ENCODE peak calls at places on chromosomes 3 and 15, in nine cellular contexts. O is stimulated activated CD8-positive, alpha-beta memory T cell treated with anti-CD3 and anti-CD28 coated beads, Interleukin-4, amount 100 ng/mL, for 48 hours; D is heart right ventricle; S is GM04504; T is NCI-H1092; Z is EL; E is stimulated activated naive B cell treated with anti-CD40 and anti-IgM and Interleukin-4, amounts not matched to agents 10 μg/mL and 1 μg/mL and 100 μg/mL, for 72 hours; Y is lower leg skin; X is NCI-H2081. I is an unnamed sample.

GRCh38 chr3:30114918-30115317 is 491.5 kb upstream of the TGFBR2 start:
- DNase-seq in O (no peak), D (no peak), S (no peak), T (no peak), Z (no peak), E (no peak), Y (no peak), X (peak), I (no peak)

GRCh38 chr15:68503791-68504720 is 72.1 kb upstream of the ITGA11 start:
- DNase-seq in O (no peak), D (no peak), S (no peak), T (no peak), Z (peak), E (no peak), Y (no peak), X (no peak), I (no peak)

GRCh38 chr15:47870300-47870955 is 153.1 kb downstream of the SEMA6D start:
- DNase-seq in O (no peak), D (peak), S (no peak), T (no peak), Z (no peak), E (no peak), Y (no peak), X (no peak), I (no peak)

GRCh38 chr15:25052191-25052999 is 97.6 kb downstream of the SNRPN start:
- DNase-seq in O (no peak), D (peak), S (no peak), T (no peak), Z (no peak), E (no peak), Y (no peak), X (no peak), I (no peak)

GRCh38 chr15:79738198-79738597 is 158.6 kb downstream of the MTHFS start:
- DNase-seq in O (no peak), D (no peak), S (no peak), T (no peak), Z (no peak), E (no peak), Y (no peak), X (no peak), I (no peak)

GRCh38 chr3:192831111-192831644 is 86.5 kb downstream of the MB21D2 start:
- DNase-seq in O (peak), D (no peak), S (peak), T (no peak), Z (peak), E (no peak), Y (no peak), X (no peak), I (no peak)

GRCh38 chr15:84099181-84099580 is 136.4 kb upstream of the GOLGA6L4 start:
- DNase-seq in O (no peak), D (peak), S (no peak), T (no peak), Z (no peak), E (peak), Y (no peak), X (peak), I (no peak)

GRCh38 chr15:92606126-92606835 is 49.3 kb downstream of the FAM174B start:
- DNase-seq in O (no peak), D (no peak), S (no peak), T (no peak), Z (no peak), E (no peak), Y (no peak), X (no peak), I (no peak)

GRCh38 chr3:27326211-27326948 is 42.8 kb downstream of the NEK10 start:
- DNase-seq in O (no peak), D (peak), S (peak), T (no peak), Z (peak), E (no peak), Y (no peak), X (no peak), I (no peak)

GRCh38 chr3:53581671-53582070 is 87.3 kb downstream of the CACNA1D start:
- DNase-seq in O (no peak), D (no peak), S (no peak), T (no peak), Z (no peak), E (no peak), Y (no peak), X (no peak), I (no peak)

GRCh38 chr3:58052373-58053273 is 44.4 kb downstream of the FLNB start:
- DNase-seq in O (peak), D (peak), S (peak), T (no peak), Z (peak), E (no peak), Y (peak), X (no peak), I (no peak)

GRCh38 chr3:117873236-117873635 is 1161.4 kb downstream of the IGSF11 start:
- DNase-seq in O (no peak), D (no peak), S (no peak), T (peak), Z (no peak), E (no peak), Y (no peak), X (no peak), I (no peak)

GRCh38 chr3:177905173-177905894 is 630.9 kb upstream of the KCNMB2 start:
- DNase-seq in O (no peak), D (no peak), S (peak), T (no peak), Z (peak), E (no peak), Y (no peak), X (no peak), I (no peak)

GRCh38 chr15:44157679-44158078 is 37.4 kb downstream of the FRMD5 start:
- DNase-seq in O (no peak), D (no peak), S (peak), T (no peak), Z (peak), E (no peak), Y (no peak), X (no peak), I (no peak)

GRCh38 chr15:100738614-100739013 is 136.2 kb downstream of the ASB7 start:
- DNase-seq in O (no peak), D (no peak), S (no peak), T (no peak), Z (no peak), E (no peak), Y (no peak), X (no peak), I (no peak)

GRCh38 chr15:69468241-69469121 is 15.9 kb downstream of the RPLP1 start:
- DNase-seq in O (peak), D (no peak), S (no peak), T (peak), Z (peak), E (no peak), Y (no peak), X (peak), I (peak)

GRCh38 chr3:46098319-46098761 is 71.1 kb upstream of the XCR1 start:
- DNase-seq in O (peak), D (no peak), S (no peak), T (no peak), Z (peak), E (no peak), Y (no peak), X (no peak), I (peak)

GRCh38 chr15:92600902-92601301 is 54.7 kb downstream of the FAM174B start:
- DNase-seq in O (no peak), D (no peak), S (no peak), T (no peak), Z (no peak), E (no peak), Y (no peak), X (no peak), I (no peak)

GRCh38 chr3:50122661-50123391 is 32.3 kb upstream of the SEMA3F start:
- DNase-seq in O (no peak), D (no peak), S (no peak), T (no peak), Z (no peak), E (no peak), Y (no peak), X (no peak), I (peak)

GRCh38 chr3:149277338-149277813 is 55.7 kb upstream of the CP start:
- DNase-seq in O (no peak), D (no peak), S (peak), T (no peak), Z (peak), E (no peak), Y (no peak), X (peak), I (no peak)

GRCh38 chr3:194928831-194929594 is 243.3 kb downstream of the FAM43A start:
- DNase-seq in O (no peak), D (no peak), S (no peak), T (no peak), Z (no peak), E (no peak), Y (no peak), X (no peak), I (no peak)

GRCh38 chr15:89129123-89129815 is 41.0 kb downstream of the ABHD2 start:
- DNase-seq in O (peak), D (no peak), S (no peak), T (no peak), Z (peak), E (peak), Y (no peak), X (peak), I (peak)

GRCh38 chr3:174242311-174243041 is 616.7 kb upstream of the NAALADL2 start:
- DNase-seq in O (no peak), D (peak), S (no peak), T (no peak), Z (no peak), E (no peak), Y (no peak), X (no peak), I (no peak)

GRCh38 chr3:159828542-159828943 is 160.1 kb upstream of the IL12A start:
- DNase-seq in O (no peak), D (no peak), S (peak), T (no peak), Z (peak), E (no peak), Y (no peak), X (peak), I (peak)

GRCh38 chr15:66891776-66892175 is 173.6 kb upstream of the SMAD3 start:
- DNase-seq in O (no peak), D (no peak), S (no peak), T (no peak), Z (no peak), E (no peak), Y (no peak), X (no peak), I (no peak)

GRCh38 chr3:116777181-116777840 is 67.7 kb downstream of the TUSC7 start:
- DNase-seq in O (no peak), D (no peak), S (no peak), T (no peak), Z (peak), E (no peak), Y (no peak), X (no peak), I (no peak)

GRCh38 chr3:105837143-105837740 is 31.6 kb downstream of the CBLB start:
- DNase-seq in O (no peak), D (no peak), S (no peak), T (peak), Z (no peak), E (peak), Y (no peak), X (no peak), I (peak)

GRCh38 chr3:12449889-12450682 is 34.2 kb upstream of the TSEN2 start:
- DNase-seq in O (no peak), D (no peak), S (no peak), T (no peak), Z (no peak), E (no peak), Y (no peak), X (peak), I (no peak)

GRCh38 chr15:80199366-80199765 is 46.6 kb downstream of the FAH start:
- DNase-seq in O (no peak), D (no peak), S (no peak), T (no peak), Z (no peak), E (no peak), Y (no peak), X (no peak), I (no peak)

GRCh38 chr3:171115667-171116066 is 89.1 kb upstream of the SLC2A2 start:
- DNase-seq in O (no peak), D (peak), S (peak), T (no peak), Z (no peak), E (no peak), Y (no peak), X (no peak), I (no peak)

GRCh38 chr3:71910107-71910506 is 125.2 kb upstream of the PROK2 start:
- DNase-seq in O (no peak), D (no peak), S (no peak), T (no peak), Z (no peak), E (no peak), Y (no peak), X (no peak), I (no peak)

GRCh38 chr15:76982756-76983155 is 12.2 kb upstream of the PSTPIP1 start:
- DNase-seq in O (no peak), D (no peak), S (no peak), T (no peak), Z (no peak), E (no peak), Y (no peak), X (no peak), I (no peak)

GRCh38 chr3:170572665-170573253 is 13.1 kb downstream of the SLC7A14 start:
- DNase-seq in O (no peak), D (no peak), S (peak), T (no peak), Z (peak), E (peak), Y (no peak), X (no peak), I (peak)

GRCh38 chr3:122497425-122497824 is 17.3 kb downstream of the KPNA1 start:
- DNase-seq in O (peak), D (no peak), S (peak), T (no peak), Z (peak), E (peak), Y (no peak), X (no peak), I (peak)

GRCh38 chr3:18634451-18634850 is 209.3 kb upstream of the SATB1 start:
- DNase-seq in O (no peak), D (no peak), S (no peak), T (no peak), Z (no peak), E (no peak), Y (no peak), X (no peak), I (no peak)

GRCh38 chr3:25386686-25387271 is 41.3 kb upstream of the RARB start:
- DNase-seq in O (no peak), D (no peak), S (peak), T (no peak), Z (no peak), E (no peak), Y (no peak), X (no peak), I (no peak)

GRCh38 chr15:81332326-81332725 is 8.4 kb upstream of the STARD5 start:
- DNase-seq in O (no peak), D (no peak), S (no peak), T (no peak), Z (no peak), E (no peak), Y (no peak), X (no peak), I (no peak)

GRCh38 chr15:84833447-84833846 is 16.3 kb downstream of the ALPK3 start:
- DNase-seq in O (no peak), D (peak), S (no peak), T (no peak), Z (peak), E (no peak), Y (no peak), X (no peak), I (no peak)

I was measured in GM10248.